ENCODE peak calls at places on chromosomes 4 and X, in six cellular contexts. P is mucosa of descending colon, M is AG20443, U is foreskin fibroblast, B is ovary, O is C1 segment of cervical spinal cord. T is an unnamed sample.

GRCh38 chr4:103996637-103997036 is 276.9 kb upstream of the TACR3 start:
- DNase-seq in P (no peak), M (peak), O (no peak), B (no peak), U (no peak), T (no peak)

GRCh38 chr4:31054295-31054694 is 334.1 kb downstream of the PCDH7 start:
- DNase-seq in M (no peak), U (no peak), P (no peak), B (no peak), O (no peak), T (no peak)

GRCh38 chr4:36237366-36238353 is 6.7 kb downstream of the ARAP2 start:
- DNase-seq in U (no peak), M (no peak), B (no peak), P (no peak), O (no peak), T (no peak)

GRCh38 chrX:150236304-150236703 is 126.8 kb upstream of the MAMLD1 start:
- DNase-seq in O (no peak), U (peak), P (no peak), B (no peak), M (peak), T (no peak)

GRCh38 chr4:89303989-89304388 is 3.6 kb downstream of the GPRIN3 start:
- DNase-seq in M (no peak), O (no peak), P (no peak), U (no peak), B (no peak), T (no peak)

GRCh38 chr4:102692474-102692873 is 68.3 kb downstream of the MANBA start:
- DNase-seq in M (no peak), U (no peak), P (no peak), B (no peak), O (no peak), T (no peak)

GRCh38 chr4:3375688-3376087 is 66.1 kb upstream of the HGFAC start:
- DNase-seq in O (no peak), B (no peak), M (peak), U (peak), P (no peak), T (no peak)

GRCh38 chr4:184812651-184813181 is 13.1 kb downstream of the ACSL1 start:
- DNase-seq in M (no peak), O (no peak), B (no peak), U (no peak), P (no peak), T (no peak)

GRCh38 chr4:108714880-108715279 is 48.0 kb downstream of the ETNPPL start:
- DNase-seq in B (no peak), M (no peak), P (no peak), O (no peak), U (no peak), T (no peak)

GRCh38 chrX:113305496-113305895 is 464.9 kb upstream of the AMOT start:
- DNase-seq in M (peak), O (no peak), B (no peak), P (no peak), U (peak), T (no peak)

GRCh38 chrX:94051926-94052325 is 377.9 kb downstream of the FAM133A start:
- DNase-seq in U (no peak), O (no peak), M (no peak), B (no peak), P (no peak), T (no peak)

GRCh38 chrX:153963546-153963945 is 8.1 kb downstream of the HCFC1 start:
- DNase-seq in M (no peak), B (no peak), P (no peak), U (no peak), O (no peak), T (no peak)

GRCh38 chrX:65667503-65668355 is at the start of gene MSN:
- DNase-seq in O (peak), M (peak), U (peak), P (peak), B (peak), T (peak)

GRCh38 chr4:47855350-47855749 is 17.5 kb upstream of the CORIN start:
- DNase-seq in B (no peak), U (peak), P (no peak), M (peak), O (no peak), T (no peak)

GRCh38 chr4:7924570-7924969 is 15.1 kb downstream of the AFAP1 start:
- DNase-seq in O (no peak), P (no peak), U (no peak), B (no peak), M (no peak), T (no peak)